ENCODE peak calls at places on chromosomes 16 and 17, in eight cellular contexts. H is AG09309, C is body of pancreas, E is esophagus squamous epithelium, I is colonic mucosa, D is left ventricle myocardium inferior, O is kidney epithelial cell, U is left lung. P is an unnamed sample.

GRCh38 chr17:17523714-17524075 is 27.5 kb upstream of the RASD1 start:
- DNase-seq in H (no peak), C (no peak), E (no peak), I (no peak), D (no peak), O (no peak), U (no peak), P (no peak)

GRCh38 chr17:42111901-42112551 is 488 bp downstream of the DHX58 start:
- DNase-seq in H (no peak), C (peak), E (no peak), I (peak), D (no peak), O (no peak), U (no peak), P (no peak)

GRCh38 chr16:3456374-3456773 is 12.9 kb downstream of the NAA60 start:
- DNase-seq in H (no peak), C (no peak), E (no peak), I (no peak), D (no peak), O (no peak), U (no peak), P (peak)

GRCh38 chr17:35766903-35767510 is 6.3 kb downstream of the C17orf50 start:
- DNase-seq in H (no peak), C (peak), E (no peak), I (no peak), D (no peak), O (no peak), U (no peak), P (no peak)

GRCh38 chr17:75124041-75124818 is 7.3 kb downstream of the NT5C start:
- DNase-seq in H (no peak), C (peak), E (peak), I (peak), D (peak), O (peak), U (peak), P (peak)

GRCh38 chr16:53434436-53435065 is at the start of gene RBL2:
- DNase-seq in H (no peak), C (peak), E (no peak), I (peak), D (peak), O (no peak), U (peak), P (peak)

GRCh38 chr17:36899250-36900129 is 37.8 kb upstream of the LHX1 start:
- DNase-seq in H (no peak), C (no peak), E (no peak), I (no peak), D (no peak), O (peak), U (no peak), P (no peak)

GRCh38 chr16:30005341-30006094 is 5.3 kb downstream of the DOC2A start:
- DNase-seq in H (no peak), C (peak), E (no peak), I (no peak), D (no peak), O (no peak), U (no peak), P (no peak)

GRCh38 chr16:66930189-66930588 is 4.0 kb downstream of the CIAO2B start:
- DNase-seq in H (no peak), C (peak), E (no peak), I (peak), D (no peak), O (peak), U (peak), P (no peak)

GRCh38 chr17:80872999-80873951 is 118.4 kb upstream of the CHMP6 start:
- DNase-seq in H (no peak), C (no peak), E (no peak), I (no peak), D (peak), O (no peak), U (peak), P (no peak)

GRCh38 chr17:59804910-59805381 is 87.8 kb downstream of the TUBD1 start:
- DNase-seq in H (no peak), C (no peak), E (no peak), I (no peak), D (no peak), O (no peak), U (no peak), P (no peak)

GRCh38 chr16:3961449-3961849 is 80.9 kb upstream of the CREBBP start:
- DNase-seq in H (no peak), C (peak), E (no peak), I (no peak), D (no peak), O (no peak), U (no peak), P (no peak)

GRCh38 chr16:3938843-3939624 is 58.5 kb upstream of the CREBBP start:
- DNase-seq in H (no peak), C (peak), E (no peak), I (peak), D (peak), O (no peak), U (no peak), P (peak)

GRCh38 chr16:67961551-67961957 is 6.9 kb downstream of the SLC12A4 start:
- DNase-seq in H (no peak), C (peak), E (no peak), I (peak), D (no peak), O (no peak), U (peak), P (no peak)

GRCh38 chr17:80007009-80007752 is 28.5 kb downstream of the TBC1D16 start:
- DNase-seq in H (no peak), C (no peak), E (no peak), I (no peak), D (no peak), O (no peak), U (no peak), P (no peak)

GRCh38 chr16:1723450-1724147 is 17.6 kb downstream of the MAPK8IP3 start:
- DNase-seq in H (no peak), C (peak), E (no peak), I (peak), D (no peak), O (no peak), U (no peak), P (no peak)

GRCh38 chr17:17304521-17304985 is 1.4 kb downstream of the NT5M start:
- DNase-seq in H (no peak), C (no peak), E (no peak), I (no peak), D (no peak), O (no peak), U (no peak), P (no peak)

GRCh38 chr17:78185981-78186688 is 717 bp downstream of the TK1 start:
- DNase-seq in H (no peak), C (no peak), E (no peak), I (peak), D (peak), O (no peak), U (peak), P (no peak)

GRCh38 chr17:77346765-77347164 is 206.0 kb downstream of the SEC14L1 start:
- DNase-seq in H (no peak), C (no peak), E (no peak), I (peak), D (no peak), O (no peak), U (no peak), P (no peak)

GRCh38 chr17:34235389-34236028 is 19.6 kb upstream of the CCL2 start:
- DNase-seq in H (no peak), C (peak), E (no peak), I (peak), D (peak), O (no peak), U (no peak), P (no peak)

DNA sequence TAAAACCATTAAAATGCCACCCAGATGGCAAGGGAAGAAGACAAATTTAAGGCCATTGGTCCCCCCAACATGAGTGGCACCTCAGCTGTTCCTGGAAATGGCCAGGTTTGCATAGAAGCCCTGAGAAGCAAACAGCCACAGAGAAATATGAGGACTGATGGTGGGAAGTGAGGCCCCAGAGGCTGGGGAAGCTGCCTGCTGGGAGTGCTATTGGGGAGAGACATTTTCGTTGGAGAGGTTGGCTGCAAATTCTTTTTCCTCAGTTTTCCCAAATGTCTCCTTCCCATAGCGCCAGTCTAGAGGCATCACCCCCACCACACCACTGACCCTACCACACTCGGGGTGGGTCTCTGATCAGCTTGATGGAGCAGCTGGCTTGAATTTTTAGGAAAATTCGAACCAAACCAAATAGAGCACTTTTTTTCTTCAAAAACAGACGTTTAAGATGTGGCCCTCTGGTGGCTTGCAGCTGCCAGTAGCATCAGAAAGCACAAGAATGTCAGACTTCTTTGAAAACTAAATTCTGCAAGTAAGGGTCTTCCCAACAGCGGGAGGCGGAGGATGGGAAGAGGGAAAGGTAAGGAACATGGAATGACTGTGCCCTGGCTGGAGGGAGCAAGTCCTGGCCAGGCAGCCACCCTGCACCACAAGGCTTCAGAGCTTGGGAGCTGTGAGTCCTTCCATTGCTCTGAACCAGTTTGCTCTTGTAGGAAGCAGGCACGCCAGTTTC is 13.2 kb upstream of the SLC12A3 start:
- DNase-seq in H (no peak), C (no peak), E (no peak), I (no peak), D (no peak), O (no peak), U (peak), P (no peak)
- TF ChIP-seq CTCF in H (peak), C (peak), E (no peak), I (no peak), D (peak), O (peak), U (peak), P (peak)

DNA sequence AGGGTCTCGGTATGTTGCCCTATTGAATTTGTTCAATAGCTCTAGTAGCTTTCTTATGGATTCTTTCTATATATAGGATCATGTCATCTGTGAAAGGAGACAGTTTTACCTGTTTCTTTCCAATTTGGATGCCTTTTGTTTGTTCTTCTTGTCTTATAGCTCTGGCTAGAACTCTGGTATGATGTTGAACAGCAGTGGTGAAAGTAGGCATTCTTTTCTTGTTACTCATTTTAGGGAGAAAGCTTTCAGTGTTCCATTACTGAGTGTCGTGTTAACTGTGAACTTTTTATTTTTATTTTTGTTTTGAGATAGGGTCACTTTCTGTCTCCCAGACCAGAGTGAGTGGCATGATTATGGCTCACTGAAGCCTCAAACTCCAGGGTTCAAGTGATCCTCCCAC is 21.2 kb downstream of the EFCAB5 start:
- DNase-seq in H (no peak), C (no peak), E (no peak), I (no peak), D (no peak), O (no peak), U (no peak), P (no peak)
- H3K4me3 ChIP-seq in H (no peak), C (no peak), E (no peak), I (no peak), D (no peak), O (no peak), U (no peak), P (no peak)

GRCh38 chr17:38454528-38454927 is 26.3 kb downstream of the ARHGAP23 start:
- DNase-seq in H (no peak), C (peak), E (peak), I (no peak), D (peak), O (no peak), U (peak), P (peak)

GRCh38 chr17:38453951-38454421 is 25.7 kb downstream of the ARHGAP23 start:
- DNase-seq in H (no peak), C (no peak), E (no peak), I (no peak), D (no peak), O (no peak), U (no peak), P (no peak)

GRCh38 chr17:38457577-38458371 is 29.5 kb downstream of the ARHGAP23 start:
- DNase-seq in H (no peak), C (no peak), E (no peak), I (no peak), D (no peak), O (no peak), U (no peak), P (no peak)

GRCh38 chr17:38455288-38455915 is 27.1 kb downstream of the ARHGAP23 start:
- DNase-seq in H (no peak), C (no peak), E (no peak), I (no peak), D (no peak), O (no peak), U (no peak), P (no peak)

GRCh38 chr17:38456031-38456815 is 28.0 kb downstream of the ARHGAP23 start:
- DNase-seq in H (no peak), C (no peak), E (no peak), I (no peak), D (no peak), O (no peak), U (no peak), P (no peak)
- TF ChIP-seq CTCF in H (no peak), C (no peak), E (no peak), I (no peak), D (no peak), O (peak), U (no peak), P (peak)

DNA sequence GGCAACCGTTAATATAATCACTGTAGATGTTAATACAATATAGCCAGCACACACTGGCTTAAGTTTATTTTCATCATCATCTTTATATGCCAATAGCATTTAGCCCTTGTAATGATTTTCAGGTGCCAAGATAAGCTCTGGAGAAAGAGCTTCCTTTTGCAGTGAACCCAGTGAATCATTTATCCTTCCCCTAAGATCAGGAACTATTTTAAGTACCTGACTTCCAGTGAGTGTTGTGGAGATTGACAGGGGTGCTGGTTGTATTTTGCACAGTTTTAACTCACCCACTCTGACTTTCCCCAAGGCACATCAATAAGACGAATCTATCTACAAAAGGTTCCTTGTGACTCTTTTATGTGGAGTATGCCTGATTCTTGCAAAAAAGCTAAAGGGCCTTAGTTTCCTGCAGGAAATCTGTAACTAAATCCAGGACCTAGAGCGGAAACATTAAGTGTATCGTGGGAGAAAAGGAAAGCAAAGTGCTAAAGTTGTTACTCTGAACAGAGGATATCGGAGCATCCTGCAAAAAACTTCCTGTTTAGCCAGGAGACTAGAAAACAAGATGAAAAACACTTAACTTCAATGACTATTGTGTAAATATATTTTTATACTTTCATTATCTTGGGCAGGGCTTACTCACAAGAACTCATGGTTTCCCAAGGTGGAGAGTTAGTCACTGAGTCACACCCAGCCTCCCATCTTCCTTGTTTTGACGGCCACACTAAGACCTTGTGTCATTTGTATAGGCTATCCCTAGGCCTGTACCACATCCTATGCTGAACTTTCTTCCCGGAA is 183.6 kb downstream of the MAP2K6 start:
- DNase-seq in H (no peak), C (no peak), E (no peak), I (no peak), D (no peak), O (peak), U (no peak), P (no peak)
- H3K4me3 ChIP-seq in H (no peak), C (no peak), E (no peak), I (no peak), D (no peak), O (no peak), U (no peak), P (no peak)

GRCh38 chr16:82650804-82651203 is 24.0 kb downstream of the CDH13 start:
- DNase-seq in H (no peak), C (no peak), E (no peak), I (no peak), D (no peak), O (no peak), U (no peak), P (no peak)

GRCh38 chr16:82649766-82650165 is 23.0 kb downstream of the CDH13 start:
- DNase-seq in H (no peak), C (no peak), E (no peak), I (no peak), D (no peak), O (no peak), U (no peak), P (peak)

GRCh38 chr16:82653550-82654511 is 27.1 kb downstream of the CDH13 start:
- DNase-seq in H (peak), C (no peak), E (no peak), I (no peak), D (no peak), O (peak), U (no peak), P (no peak)

GRCh38 chr16:82652826-82653225 is 26.1 kb downstream of the CDH13 start:
- DNase-seq in H (no peak), C (no peak), E (no peak), I (no peak), D (no peak), O (no peak), U (no peak), P (no peak)

GRCh38 chr16:82651921-82652601 is 25.3 kb downstream of the CDH13 start:
- DNase-seq in H (no peak), C (no peak), E (no peak), I (no peak), D (no peak), O (no peak), U (no peak), P (no peak)
- TF ChIP-seq CTCF in H (no peak), C (no peak), E (no peak), I (no peak), D (no peak), O (no peak), U (no peak), P (no peak)

DNA sequence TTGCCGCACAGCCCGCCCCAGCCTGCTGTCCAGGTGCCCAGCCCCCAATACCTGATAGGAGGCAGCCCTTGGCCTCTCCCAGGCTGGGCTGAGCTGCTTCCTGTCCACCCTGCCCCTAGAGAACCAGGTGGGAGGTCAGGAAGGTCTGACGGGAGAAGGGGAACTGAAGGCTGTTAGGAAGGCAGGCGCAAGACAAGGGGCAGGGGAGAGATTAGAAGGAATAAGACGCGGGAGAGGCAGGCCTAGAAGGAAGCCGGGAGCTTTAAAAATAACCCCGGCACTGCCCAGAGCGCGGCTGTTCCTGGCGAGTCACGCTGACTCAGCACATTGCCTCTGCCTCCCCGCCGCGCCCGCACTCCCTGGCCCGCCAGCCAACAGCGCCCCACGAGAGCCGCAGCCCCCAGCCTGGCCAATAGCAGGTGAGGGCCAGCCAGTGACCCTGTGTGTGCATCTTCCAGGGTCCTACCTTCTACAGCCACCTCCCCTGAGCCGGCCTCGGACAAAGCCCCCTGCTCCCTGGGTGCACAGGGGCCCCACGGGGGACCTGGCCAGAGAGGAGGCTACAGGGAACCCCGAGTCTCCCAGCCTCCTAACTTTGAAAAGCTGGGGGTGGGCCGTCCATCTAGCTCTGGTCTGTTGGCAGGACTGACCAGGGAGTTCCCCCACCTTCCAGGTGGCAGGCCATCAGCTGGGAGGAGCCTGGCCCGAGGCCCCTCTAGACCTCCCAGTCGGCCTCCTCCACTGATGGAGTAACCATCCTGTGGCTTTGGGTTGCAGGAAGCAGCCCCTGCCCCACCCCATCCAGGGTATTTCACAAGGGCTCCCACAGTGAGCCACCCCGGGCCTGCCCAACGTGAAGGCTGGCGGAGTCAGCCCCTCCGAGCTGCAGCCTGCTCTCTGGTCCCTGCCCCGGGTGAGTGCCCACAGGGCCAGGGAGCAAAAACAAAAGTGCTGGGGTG is 4.0 kb downstream of the MAFG start:
- DNase-seq in H (peak), C (peak), E (no peak), I (peak), D (peak), O (peak), U (peak), P (peak)
- H3K4me3 ChIP-seq in H (peak), C (no peak), E (peak), I (peak), D (peak), O (peak), U (peak), P (peak)

GRCh38 chr16:47258874-47259461 is 115.2 kb upstream of the NETO2 start:
- DNase-seq in H (no peak), C (no peak), E (no peak), I (no peak), D (no peak), O (no peak), U (no peak), P (no peak)
- TF ChIP-seq CTCF in H (peak), C (peak), E (peak), I (peak), D (peak), O (peak), U (peak), P (peak)

DNA sequence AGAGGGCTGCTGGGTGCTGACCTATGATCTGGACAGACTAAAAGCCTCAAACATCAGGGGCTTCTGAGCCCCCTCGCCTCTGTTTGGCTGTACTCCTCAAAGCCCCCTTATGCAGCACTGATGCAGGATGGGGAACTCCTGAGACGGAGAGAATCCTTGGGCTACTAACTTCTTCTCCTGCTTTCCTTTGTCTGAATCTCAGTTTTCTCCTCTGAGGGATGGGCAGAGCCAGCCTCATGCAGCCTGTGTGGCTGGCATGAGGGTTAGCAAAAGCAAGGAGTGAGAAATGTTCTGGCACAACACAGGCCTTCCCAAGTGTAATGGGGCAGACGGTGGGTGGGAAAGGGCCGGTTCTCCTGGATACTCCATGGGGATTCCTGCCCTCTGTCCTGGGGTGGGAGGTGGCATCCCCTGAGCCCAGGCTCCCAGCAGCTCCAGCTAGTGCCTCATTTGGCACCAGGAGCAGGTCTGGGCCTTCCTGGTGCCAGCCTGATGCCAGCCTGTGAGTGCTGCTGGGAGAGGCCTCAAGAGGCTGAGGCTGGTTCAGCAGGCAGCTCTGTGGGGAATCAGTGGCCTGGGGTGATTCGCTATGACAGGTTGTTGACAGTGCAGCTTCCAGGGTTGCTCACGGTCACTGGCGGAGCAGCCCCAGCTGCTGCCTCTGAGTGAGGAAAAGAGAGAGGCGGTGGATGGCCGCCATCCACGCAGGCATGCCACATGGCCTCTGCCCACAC is 4.0 kb upstream of the BRD7 start:
- DNase-seq in H (peak), C (peak), E (no peak), I (no peak), D (peak), O (no peak), U (no peak), P (no peak)
- H3K4me3 ChIP-seq in H (no peak), C (no peak), E (no peak), I (no peak), D (no peak), O (no peak), U (no peak), P (no peak)

P was measured in retinal pigment epithelial cell.